ENCODE peak calls at places on chromosomes 5 and 9, in seven cellular contexts. D, I, Q, Z, L, H and A are unnamed samples.

GRCh38 chr5:26023361-26023760 is 1015.0 kb downstream of the CDH9 start:
- DNase-seq in D (no peak), I (no peak), Q (no peak), Z (no peak), L (no peak), H (no peak), A (no peak)

GRCh38 chr9:77707696-77708095 is 59.6 kb upstream of the GNA14 start:
- DNase-seq in D (peak), I (peak), Q (peak), Z (no peak), L (peak), H (peak), A (peak)

GRCh38 chr9:109520475-109521132 is 22.5 kb upstream of the PTPN3 start:
- DNase-seq in D (peak), I (peak), Q (peak), Z (no peak), L (peak), H (peak), A (peak)

GRCh38 chr9:126431112-126431742 is 104.6 kb downstream of the MVB12B start:
- DNase-seq in D (no peak), I (no peak), Q (no peak), Z (no peak), L (no peak), H (peak), A (peak)

GRCh38 chr9:73090214-73090613 is 61.5 kb upstream of the ANXA1 start:
- DNase-seq in D (no peak), I (no peak), Q (no peak), Z (no peak), L (no peak), H (no peak), A (no peak)

GRCh38 chr5:1527533-1528205 is 3.9 kb upstream of the LPCAT1 start:
- DNase-seq in D (no peak), I (no peak), Q (no peak), Z (no peak), L (peak), H (no peak), A (no peak)

GRCh38 chr9:114883709-114884108 is 46.7 kb downstream of the TNFSF8 start:
- DNase-seq in D (no peak), I (no peak), Q (no peak), Z (no peak), L (no peak), H (no peak), A (no peak)

GRCh38 chr5:172910828-172911627 is 48.2 kb upstream of the RPL26L1 start:
- DNase-seq in D (peak), I (peak), Q (peak), Z (no peak), L (peak), H (peak), A (peak)

GRCh38 chr9:4167040-4167671 is 132.7 kb downstream of the GLIS3 start:
- DNase-seq in D (no peak), I (no peak), Q (no peak), Z (no peak), L (no peak), H (no peak), A (no peak)

GRCh38 chr9:27339661-27340295 is 42.8 kb upstream of the EQTN start:
- DNase-seq in D (no peak), I (no peak), Q (no peak), Z (no peak), L (no peak), H (no peak), A (no peak)

GRCh38 chr5:134411546-134412266 is at the start of gene CDKN2AIPNL:
- DNase-seq in D (peak), I (peak), Q (peak), Z (peak), L (peak), H (peak), A (peak)

GRCh38 chr5:157072508-157072907 is 13.6 kb upstream of the HAVCR1 start:
- DNase-seq in D (no peak), I (peak), Q (no peak), Z (no peak), L (no peak), H (no peak), A (no peak)

GRCh38 chr5:133032852-133033742 is 6.7 kb upstream of the ZCCHC10 start:
- DNase-seq in D (no peak), I (no peak), Q (no peak), Z (no peak), L (no peak), H (no peak), A (peak)

GRCh38 chr5:113612060-113612496 is 98.6 kb downstream of the YTHDC2 start:
- DNase-seq in D (no peak), I (peak), Q (no peak), Z (no peak), L (no peak), H (no peak), A (no peak)

GRCh38 chr5:135704616-135705015 is 125.8 kb upstream of the CXCL14 start:
- DNase-seq in D (no peak), I (no peak), Q (no peak), Z (no peak), L (no peak), H (no peak), A (no peak)

GRCh38 chr9:121610638-121610953 is 40.8 kb upstream of the DAB2IP start:
- DNase-seq in D (no peak), I (no peak), Q (no peak), Z (no peak), L (no peak), H (peak), A (no peak)

GRCh38 chr9:110316255-110316921 is 21.3 kb downstream of the TXNDC8 start:
- DNase-seq in D (no peak), I (no peak), Q (no peak), Z (no peak), L (no peak), H (no peak), A (no peak)

GRCh38 chr5:134758176-134758503 is 439 bp upstream of the DDX46 start:
- DNase-seq in D (no peak), I (no peak), Q (no peak), Z (no peak), L (no peak), H (no peak), A (no peak)

GRCh38 chr9:37511006-37511714 is 25.4 kb downstream of the POLR1E start:
- DNase-seq in D (no peak), I (peak), Q (no peak), Z (no peak), L (no peak), H (peak), A (no peak)

GRCh38 chr9:34190996-34191892 is 12.4 kb downstream of the UBAP1 start:
- DNase-seq in D (no peak), I (no peak), Q (no peak), Z (no peak), L (no peak), H (no peak), A (no peak)

GRCh38 chr5:172459396-172460165 is 5.3 kb upstream of the SH3PXD2B start:
- DNase-seq in D (no peak), I (no peak), Q (no peak), Z (no peak), L (no peak), H (peak), A (no peak)

GRCh38 chr5:106269252-106269843 is 1401.4 kb downstream of the EFNA5 start:
- DNase-seq in D (no peak), I (peak), Q (no peak), Z (no peak), L (no peak), H (no peak), A (no peak)

GRCh38 chr9:36146666-36147065 is 10.1 kb downstream of the GLIPR2 start:
- DNase-seq in D (peak), I (no peak), Q (no peak), Z (no peak), L (no peak), H (no peak), A (no peak)

GRCh38 chr9:120922404-120923173 is 4.0 kb downstream of the TRAF1 start:
- DNase-seq in D (no peak), I (no peak), Q (no peak), Z (no peak), L (no peak), H (no peak), A (no peak)

GRCh38 chr9:91143162-91143561 is 218.6 kb downstream of the AUH start:
- DNase-seq in D (no peak), I (no peak), Q (no peak), Z (no peak), L (no peak), H (no peak), A (no peak)

GRCh38 chr5:116395178-116395577 is 179.4 kb downstream of the SEMA6A start:
- DNase-seq in D (no peak), I (no peak), Q (no peak), Z (no peak), L (no peak), H (peak), A (no peak)

GRCh38 chr9:20292002-20292401 is 330.3 kb downstream of the MLLT3 start:
- DNase-seq in D (no peak), I (peak), Q (peak), Z (no peak), L (no peak), H (no peak), A (no peak)

GRCh38 chr5:106730912-106731311 is 939.8 kb downstream of the EFNA5 start:
- DNase-seq in D (no peak), I (no peak), Q (no peak), Z (no peak), L (no peak), H (no peak), A (peak)

GRCh38 chr5:151405334-151405872 is 42.0 kb upstream of the SLC36A1 start:
- DNase-seq in D (no peak), I (no peak), Q (no peak), Z (no peak), L (no peak), H (no peak), A (no peak)

GRCh38 chr5:148927307-148927946 is 101.0 kb downstream of the ADRB2 start:
- DNase-seq in D (no peak), I (no peak), Q (no peak), Z (no peak), L (no peak), H (no peak), A (no peak)

GRCh38 chr9:15357050-15357653 is 50.1 kb upstream of the TTC39B start:
- DNase-seq in D (no peak), I (no peak), Q (no peak), Z (no peak), L (no peak), H (no peak), A (no peak)

GRCh38 chr9:134585746-134586706 is 55.6 kb upstream of the COL5A1 start:
- DNase-seq in D (no peak), I (no peak), Q (peak), Z (no peak), L (no peak), H (no peak), A (no peak)

GRCh38 chr5:180338001-180338707 is 15.0 kb downstream of the GFPT2 start:
- DNase-seq in D (peak), I (no peak), Q (no peak), Z (no peak), L (no peak), H (no peak), A (no peak)

GRCh38 chr9:33350310-33350709 is 52.1 kb downstream of the AQP7 start:
- DNase-seq in D (no peak), I (no peak), Q (no peak), Z (no peak), L (no peak), H (no peak), A (no peak)

GRCh38 chr5:73376618-73377170 is 71.9 kb downstream of the FOXD1 start:
- DNase-seq in D (no peak), I (no peak), Q (no peak), Z (no peak), L (no peak), H (no peak), A (no peak)

GRCh38 chr5:76820491-76820890 is 1.7 kb downstream of the F2RL1 start:
- DNase-seq in D (no peak), I (no peak), Q (no peak), Z (no peak), L (no peak), H (no peak), A (no peak)
- H3K4me3 ChIP-seq in D (no peak), I (peak), Q (no peak), Z (peak), L (no peak), H (no peak), A (no peak)

GRCh38 chr5:77947051-77947428 is 170.9 kb upstream of the TBCA start:
- DNase-seq in D (no peak), I (no peak), Q (no peak), Z (no peak), L (no peak), H (no peak), A (no peak)

GRCh38 chr5:77946381-77947050 is 170.4 kb upstream of the TBCA start:
- DNase-seq in D (no peak), I (no peak), Q (no peak), Z (no peak), L (no peak), H (no peak), A (no peak)

GRCh38 chr5:77943851-77944250 is 167.7 kb upstream of the TBCA start:
- DNase-seq in D (no peak), I (no peak), Q (no peak), Z (no peak), L (no peak), H (no peak), A (no peak)

GRCh38 chr5:77944757-77945340 is 168.7 kb upstream of the TBCA start:
- DNase-seq in D (no peak), I (no peak), Q (no peak), Z (no peak), L (no peak), H (no peak), A (no peak)

GRCh38 chr5:77945874-77946273 is 169.7 kb upstream of the TBCA start:
- DNase-seq in D (no peak), I (no peak), Q (no peak), Z (no peak), L (no peak), H (no peak), A (no peak)
- TF ChIP-seq CTCF in D (no peak), I (no peak), Q (no peak), Z (no peak), L (no peak), H (no peak), A (no peak)

GRCh38 chr5:472076-472655 is 29.2 kb downstream of the EXOC3 start:
- DNase-seq in D (peak), I (no peak), Q (peak), Z (no peak), L (no peak), H (peak), A (peak)

GRCh38 chr5:471750-472058 is 28.7 kb downstream of the EXOC3 start:
- DNase-seq in D (no peak), I (no peak), Q (no peak), Z (no peak), L (no peak), H (no peak), A (no peak)

GRCh38 chr5:470961-471749 is 28.2 kb downstream of the EXOC3 start:
- DNase-seq in D (peak), I (no peak), Q (peak), Z (no peak), L (no peak), H (peak), A (peak)

GRCh38 chr5:468401-468800 is 25.4 kb downstream of the EXOC3 start:
- DNase-seq in D (no peak), I (no peak), Q (no peak), Z (no peak), L (peak), H (no peak), A (no peak)

GRCh38 chr5:469752-470483 is 26.9 kb downstream of the EXOC3 start:
- DNase-seq in D (no peak), I (no peak), Q (no peak), Z (no peak), L (no peak), H (peak), A (peak)
- TF ChIP-seq POLR2A in D (no peak), I (no peak), Q (no peak), Z (no peak), L (no peak), H (no peak), A (no peak)

DNA sequence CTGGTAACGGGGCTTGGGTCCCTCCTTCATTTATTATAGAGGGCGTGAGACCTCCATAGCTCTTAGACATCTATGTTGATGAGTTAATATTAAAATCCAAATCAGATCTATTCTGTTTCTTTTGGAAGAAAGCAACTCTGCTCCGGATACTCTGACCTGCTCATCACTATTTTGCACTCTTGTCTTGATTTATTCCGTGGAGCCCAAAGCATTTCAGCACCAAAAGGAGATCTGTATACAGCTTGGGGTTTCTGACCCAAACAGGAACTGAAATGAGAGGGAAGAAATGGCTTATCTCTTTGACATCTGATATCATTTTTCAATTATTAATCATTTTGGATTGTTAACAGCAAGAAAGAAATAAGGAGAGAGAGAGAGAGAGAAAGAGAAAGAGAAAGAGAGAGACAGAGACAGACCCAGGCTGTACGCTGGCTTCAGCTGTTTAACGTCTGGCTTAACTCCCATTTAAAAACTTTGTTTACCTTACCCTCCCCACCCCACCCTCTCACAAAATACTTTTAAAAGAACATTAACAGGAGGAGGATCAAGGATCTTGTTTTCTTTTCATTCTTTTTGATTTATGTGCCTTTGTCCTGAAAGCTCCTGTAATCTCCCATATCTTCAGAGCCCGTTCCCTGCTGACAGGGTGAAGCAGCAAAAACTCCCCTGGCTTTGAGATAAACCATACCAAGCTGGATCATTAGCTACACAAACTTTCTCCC is 231.4 kb upstream of the TUT7 start:
- DNase-seq in D (no peak), I (no peak), Q (no peak), Z (no peak), L (peak), H (no peak), A (no peak)
- H3K4me3 ChIP-seq in D (no peak), I (no peak), Q (peak), Z (peak), L (peak), H (no peak), A (no peak)

DNA sequence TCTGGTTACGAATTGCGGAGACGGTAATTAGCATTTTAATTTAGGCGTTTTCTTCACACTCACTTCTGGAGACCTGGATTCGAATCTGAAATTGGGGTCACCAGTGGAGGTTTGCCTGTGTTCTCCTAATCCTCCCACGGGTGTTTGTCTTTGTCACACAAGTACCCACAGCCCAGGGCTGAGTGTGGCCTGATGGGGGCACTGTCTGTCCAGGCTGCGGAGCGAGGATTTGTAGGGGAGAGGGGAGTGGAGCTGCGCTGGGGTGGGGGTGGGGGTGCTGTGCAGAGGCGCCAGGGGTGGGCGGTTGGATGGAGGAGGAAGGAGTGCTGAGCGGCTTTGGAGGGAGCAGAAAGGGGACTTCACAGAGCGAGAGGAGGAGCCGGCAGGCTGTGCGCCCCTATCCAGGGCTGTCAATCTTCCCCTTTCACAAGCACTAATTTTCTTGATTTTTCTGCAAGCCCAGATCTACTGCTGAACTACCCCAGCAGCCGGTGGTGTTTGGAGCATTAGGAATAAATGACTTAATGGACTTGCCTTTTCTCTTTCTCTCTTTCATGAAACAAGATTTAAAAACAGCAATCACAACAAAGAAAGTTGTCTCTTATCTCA is 53.1 kb downstream of the TSPAN17 start:
- DNase-seq in D (peak), I (no peak), Q (no peak), Z (no peak), L (no peak), H (no peak), A (no peak)
- TF ChIP-seq CTCF in D (peak), I (peak), Q (peak), Z (no peak), L (peak), H (no peak), A (no peak)

DNA sequence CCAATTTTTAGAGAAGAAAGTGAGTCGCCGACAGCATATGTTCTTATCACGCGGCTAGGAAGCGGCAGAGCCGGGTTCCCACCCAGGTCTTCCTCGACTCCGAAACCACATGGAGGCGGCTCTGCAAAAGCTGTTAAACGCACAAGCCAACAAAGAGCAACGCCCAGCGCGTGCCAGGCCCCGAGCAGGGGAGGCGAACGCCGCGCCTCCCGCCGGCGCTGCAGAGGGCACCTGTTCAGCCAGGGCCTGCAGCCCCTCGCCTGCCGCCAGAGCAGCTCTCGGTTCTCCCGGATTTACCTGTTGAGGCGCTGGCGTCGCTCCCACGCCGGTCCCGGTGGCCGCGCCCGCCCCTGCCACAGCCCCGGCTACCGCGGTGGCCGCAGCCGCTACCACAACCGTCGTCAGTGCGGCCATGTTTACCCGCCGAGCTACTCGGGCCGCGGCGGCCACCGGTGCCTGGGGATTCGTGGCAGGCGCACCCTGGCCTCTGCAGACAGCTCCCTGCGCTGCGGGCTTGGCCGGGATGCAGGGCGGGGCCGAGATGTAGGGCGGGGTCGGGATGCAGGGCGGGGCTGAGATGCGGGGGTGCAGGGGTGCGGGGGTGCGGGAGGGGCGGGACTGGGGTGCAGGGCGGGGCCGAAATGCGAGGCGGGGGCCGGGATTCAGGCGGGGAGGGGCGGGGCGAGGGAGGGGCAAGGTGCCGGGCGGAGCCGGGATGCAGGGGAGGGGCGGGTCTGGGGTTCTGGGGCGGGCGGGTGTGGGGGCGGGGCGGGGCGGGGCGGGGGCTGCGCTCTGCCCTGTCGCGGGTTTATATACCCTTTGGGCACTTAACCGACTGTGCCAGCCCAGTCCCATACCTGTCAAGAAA is at the start of gene CCDC112:
- DNase-seq in D (peak), I (peak), Q (peak), Z (peak), L (peak), H (peak), A (peak)
- TF ChIP-seq POLR2A in D (no peak), I (peak), Q (peak), Z (no peak), L (peak), H (peak), A (no peak)